ENCODE peak calls at places on chromosomes 4 and X, in five cellular contexts. K, D, Q, V and W are unnamed samples.

GRCh38 chr4:72858328-72858727 is 211.2 kb downstream of the COX18 start:
- DNase-seq in D (no peak), V (no peak), K (no peak), Q (peak), W (no peak)

GRCh38 chrX:20139966-20140365 is 1.7 kb downstream of the EIF1AX start:
- DNase-seq in D (no peak), Q (peak), K (no peak), V (no peak), W (no peak)

GRCh38 chrX:70042399-70043371 is 7.1 kb downstream of the AWAT2 start:
- DNase-seq in K (no peak), D (no peak), V (no peak), Q (peak), W (no peak)

GRCh38 chrX:10048076-10048475 is 80.9 kb downstream of the CLDN34 start:
- DNase-seq in Q (peak), K (no peak), D (no peak), V (no peak), W (no peak)

GRCh38 chr4:183657564-183657963 is 1.4 kb downstream of the RWDD4 start:
- DNase-seq in D (no peak), V (no peak), K (no peak), Q (peak), W (no peak)

GRCh38 chr4:77438549-77438948 is 167.1 kb upstream of the CXCL13 start:
- DNase-seq in V (no peak), D (no peak), Q (no peak), K (no peak), W (no peak)

GRCh38 chr4:75841641-75842520 is 60.4 kb downstream of the PPEF2 start:
- DNase-seq in V (no peak), Q (no peak), K (no peak), D (no peak), W (no peak)

GRCh38 chr4:177386416-177386815 is 55.8 kb downstream of the AGA start:
- DNase-seq in D (no peak), Q (no peak), K (no peak), V (no peak), W (no peak)

GRCh38 chr4:22707390-22707789 is 14.7 kb downstream of the GBA3 start:
- DNase-seq in Q (no peak), K (no peak), D (no peak), V (no peak), W (no peak)

GRCh38 chrX:24148535-24149345 is 789 bp upstream of the ZFX start:
- DNase-seq in D (no peak), Q (peak), V (no peak), K (no peak), W (no peak)

GRCh38 chrX:103554687-103555417 is 30.5 kb upstream of the TCEAL4 start:
- DNase-seq in D (no peak), Q (no peak), K (peak), V (peak), W (no peak)

GRCh38 chr4:55143858-55144257 is 18.5 kb upstream of the KDR start:
- DNase-seq in V (no peak), K (peak), Q (no peak), D (no peak), W (no peak)

GRCh38 chr4:52552778-52553177 is 106.3 kb downstream of the USP46 start:
- DNase-seq in V (no peak), D (no peak), K (no peak), Q (no peak), W (no peak)

GRCh38 chr4:89929425-89930272 is 35.0 kb downstream of the MMRN1 start:
- DNase-seq in Q (no peak), D (no peak), K (no peak), V (no peak), W (no peak)

GRCh38 chr4:36241771-36242170 is 2.5 kb downstream of the ARAP2 start:
- DNase-seq in V (no peak), D (no peak), Q (no peak), K (no peak), W (no peak)

GRCh38 chrX:103437147-103437873 is 61.0 kb downstream of the BEX3 start:
- DNase-seq in Q (no peak), D (no peak), K (no peak), V (no peak), W (no peak)

GRCh38 chr4:181858746-181859145 is 384.5 kb upstream of the TENM3 start:
- DNase-seq in V (no peak), D (no peak), Q (no peak), K (no peak), W (no peak)

GRCh38 chr4:186192068-186192751 is 843 bp downstream of the CYP4V2 start:
- DNase-seq in Q (peak), K (no peak), V (no peak), D (no peak), W (no peak)

GRCh38 chr4:60579335-60579734 is 620.8 kb upstream of the ADGRL3 start:
- DNase-seq in Q (peak), V (no peak), K (no peak), D (no peak), W (no peak)

GRCh38 chr4:52588771-52589591 is 70.1 kb downstream of the USP46 start:
- DNase-seq in K (no peak), D (no peak), V (no peak), Q (peak), W (no peak)